ENCODE peak calls at places on chromosomes 7 and 10, in five cellular contexts. H is NCI-H510A; U is H54; J is activated CD8-positive, alpha-beta memory T cell treated with anti-CD3 and anti-CD28 coated beads, Interleukin-2, amount 50 U/mL, for 4 hours; C is NCI-H2081. R is an unnamed sample.

GRCh38 chr10:131743190-131744151 is 157.3 kb upstream of the PPP2R2D start:
- DNase-seq in J (no peak), H (no peak), C (no peak), U (no peak), R (no peak)

GRCh38 chr10:110845756-110846620 is 25.7 kb upstream of the PDCD4 start:
- DNase-seq in H (no peak), U (no peak), C (no peak), J (no peak), R (no peak)

GRCh38 chr10:21954690-21955089 is 48.8 kb downstream of the DNAJC1 start:
- DNase-seq in U (no peak), C (no peak), H (no peak), J (no peak), R (no peak)

GRCh38 chr7:131629203-131629871 is 72.9 kb upstream of the PODXL start:
- DNase-seq in J (no peak), U (peak), H (no peak), C (no peak), R (no peak)

GRCh38 chr7:12386237-12386839 is 17.3 kb downstream of the VWDE start:
- DNase-seq in U (no peak), J (no peak), C (no peak), H (peak), R (peak)

GRCh38 chr10:97047788-97048187 is 138.0 kb downstream of the SLIT1 start:
- DNase-seq in J (no peak), H (no peak), U (no peak), C (no peak), R (no peak)

GRCh38 chr7:101823596-101823995 is 6.2 kb downstream of the CUX1 start:
- DNase-seq in H (no peak), C (no peak), J (no peak), U (no peak), R (no peak)

GRCh38 chr7:90775383-90775965 is 179.4 kb downstream of the CDK14 start:
- DNase-seq in J (no peak), U (no peak), C (no peak), H (no peak), R (no peak)

GRCh38 chr7:37643876-37644275 is 39.7 kb upstream of the GPR141 start:
- DNase-seq in U (no peak), J (no peak), C (peak), H (no peak), R (no peak)

GRCh38 chr10:124742418-124743187 is 1.6 kb downstream of the FAM53B start:
- DNase-seq in U (no peak), H (no peak), C (peak), J (no peak), R (peak)

R was measured in NCI-H1930.